ENCODE peak calls at places on chromosomes 1 and 21, in four cellular contexts. X is progenitor cell of endocrine pancreas, I is EL, J is AG04450. L is an unnamed sample.

GRCh38 chr21:45378258-45378966 is 26.6 kb upstream of the COL18A1 start:
- DNase-seq in X (no peak), I (peak; percentile 86), J (peak; percentile 26), L (peak; percentile 67)

GRCh38 chr1:224670506-224670905 is 54.4 kb downstream of the CNIH3 start:
- DNase-seq in X (no peak), I (peak; percentile 4), J (no peak), L (no peak)

GRCh38 chr21:18369115-18369514 is 34.5 kb downstream of the TMPRSS15 start:
- DNase-seq in X (no peak), I (no peak), J (no peak), L (peak; percentile 39)

GRCh38 chr1:10598088-10598712 is 123.5 kb downstream of the PEX14 start:
- DNase-seq in X (no peak), I (no peak), J (no peak), L (no peak)

GRCh38 chr1:223401873-223402789 is 8.9 kb downstream of the CCDC185 start:
- DNase-seq in X (no peak), I (peak; percentile 83), J (peak; percentile 36), L (peak; percentile 73)

GRCh38 chr1:25082216-25082899 is 149.9 kb downstream of the SYF2 start:
- DNase-seq in X (no peak), I (peak; percentile 87), J (no peak), L (peak; percentile 10)

GRCh38 chr21:27076035-27076434 is 109.1 kb upstream of the ADAMTS5 start:
- DNase-seq in X (no peak), I (peak; percentile 18), J (no peak), L (no peak)

GRCh38 chr1:109792056-109792831 is 28.5 kb upstream of the EPS8L3 start:
- DNase-seq in X (no peak), I (peak; percentile 96), J (peak; percentile 88), L (peak; percentile 95)

GRCh38 chr1:151061704-151062103 is 1.5 kb downstream of the MLLT11 start:
- DNase-seq in X (no peak), I (no peak), J (no peak), L (no peak)

GRCh38 chr1:171434717-171435346 is 50.5 kb upstream of the PRRC2C start:
- DNase-seq in X (no peak), I (peak; percentile 88), J (peak; percentile 63), L (peak; percentile 90)

GRCh38 chr1:153313288-153313687 is 536 bp upstream of the PGLYRP3 start:
- DNase-seq in X (no peak), I (no peak), J (no peak), L (no peak)

GRCh38 chr1:110433213-110433612 is 17.7 kb upstream of the PROK1 start:
- DNase-seq in X (no peak), I (no peak), J (no peak), L (no peak)

GRCh38 chr1:113858418-113858817 is 13.1 kb downstream of the PTPN22 start:
- DNase-seq in X (no peak), I (no peak), J (no peak), L (no peak)

GRCh38 chr1:45887156-45887842 is 83.9 kb downstream of the MAST2 start:
- DNase-seq in X (no peak), I (no peak), J (no peak), L (no peak)

GRCh38 chr1:214571281-214571680 is 19.9 kb upstream of the PTPN14 start:
- DNase-seq in X (no peak), I (no peak), J (no peak), L (no peak)

GRCh38 chr1:22792396-22793171 is 81.9 kb downstream of the EPHB2 start:
- DNase-seq in X (no peak), I (no peak), J (no peak), L (no peak)

GRCh38 chr1:25590096-25590824 is 26.3 kb upstream of the MAN1C1 start:
- DNase-seq in X (no peak), I (no peak), J (no peak), L (no peak)

GRCh38 chr1:229058111-229058551 is 212.8 kb upstream of the RAB4A start:
- DNase-seq in X (no peak), I (no peak), J (no peak), L (no peak)

GRCh38 chr1:215526147-215526845 is 40.8 kb upstream of the KCTD3 start:
- DNase-seq in X (no peak), I (peak; percentile 48), J (peak; percentile 29), L (peak; percentile 58)

GRCh38 chr1:159828916-159829634 is 2.4 kb downstream of the SLAMF8 start:
- DNase-seq in X (no peak), I (no peak), J (no peak), L (no peak)

GRCh38 chr1:167093863-167094516 is at the start of gene STYXL2:
- DNase-seq in X (no peak), I (no peak), J (no peak), L (no peak)

GRCh38 chr1:11868331-11868730 is 9.6 kb upstream of the NPPB start:
- DNase-seq in X (no peak), I (no peak), J (no peak), L (no peak)

GRCh38 chr1:53644496-53644895 is 94.5 kb downstream of the GLIS1 start:
- DNase-seq in X (no peak), I (no peak), J (no peak), L (no peak)

GRCh38 chr1:6235302-6235680 is 473 bp downstream of the ICMT start:
- DNase-seq in X (no peak), I (no peak), J (no peak), L (no peak)

GRCh38 chr21:44510508-44511218 is 29.3 kb downstream of the KRTAP10-1 start:
- DNase-seq in X (peak; percentile 81), I (peak; percentile 25), J (no peak), L (no peak)

L was measured in astrocyte of the spinal cord.